ENCODE peak calls at places on chromosomes 1 and 21, in seven cellular contexts. One of them, this sample, is unnamed.

GRCh38 chr1:245735831-245736530 is 581.2 kb downstream of the KIF26B start:
- DNase-seq in left cardiac atrium: no peak
- DNase-seq in GM12891: no peak
- DNase-seq in HCEC 1CT: peak
- DNase-seq in K562: no peak
- DNase-seq in coronary artery: no peak
- DNase-seq in caudate nucleus: no peak
- DNase-seq in this sample: no peak

GRCh38 chr1:63865561-63865960 is 91.7 kb downstream of the ROR1 start:
- DNase-seq in coronary artery: no peak
- DNase-seq in HCEC 1CT: no peak
- DNase-seq in caudate nucleus: no peak
- DNase-seq in K562: no peak
- DNase-seq in GM12891: no peak
- DNase-seq in left cardiac atrium: no peak
- DNase-seq in this sample: no peak

GRCh38 chr1:34178072-34178471 is 1.4 kb downstream of the C1orf94 start:
- DNase-seq in caudate nucleus: no peak
- DNase-seq in left cardiac atrium: no peak
- DNase-seq in GM12891: no peak
- DNase-seq in coronary artery: no peak
- DNase-seq in K562: no peak
- DNase-seq in HCEC 1CT: no peak
- DNase-seq in this sample: no peak

GRCh38 chr1:58739851-58740466 is 40.1 kb upstream of the MYSM1 start:
- DNase-seq in HCEC 1CT: peak
- DNase-seq in GM12891: peak
- DNase-seq in K562: peak
- DNase-seq in left cardiac atrium: no peak
- DNase-seq in caudate nucleus: no peak
- DNase-seq in coronary artery: no peak
- DNase-seq in this sample: no peak

GRCh38 chr1:84768634-84769033 is 78.4 kb upstream of the SSX2IP start:
- DNase-seq in GM12891: no peak
- DNase-seq in HCEC 1CT: no peak
- DNase-seq in caudate nucleus: no peak
- DNase-seq in K562: no peak
- DNase-seq in coronary artery: no peak
- DNase-seq in left cardiac atrium: no peak
- DNase-seq in this sample: no peak

GRCh38 chr21:41706678-41707077 is 60.2 kb downstream of the RIPK4 start:
- DNase-seq in HCEC 1CT: no peak
- DNase-seq in caudate nucleus: no peak
- DNase-seq in left cardiac atrium: no peak
- DNase-seq in GM12891: no peak
- DNase-seq in coronary artery: no peak
- DNase-seq in K562: peak
- DNase-seq in this sample: no peak

GRCh38 chr1:54227091-54227602 is 27.2 kb downstream of the MRPL37 start:
- DNase-seq in left cardiac atrium: no peak
- DNase-seq in K562: no peak
- DNase-seq in coronary artery: no peak
- DNase-seq in GM12891: no peak
- DNase-seq in caudate nucleus: no peak
- DNase-seq in HCEC 1CT: peak
- DNase-seq in this sample: no peak

GRCh38 chr21:41763398-41763931 is 3.4 kb downstream of the RIPK4 start:
- DNase-seq in K562: no peak
- DNase-seq in left cardiac atrium: no peak
- DNase-seq in HCEC 1CT: no peak
- DNase-seq in GM12891: no peak
- DNase-seq in caudate nucleus: no peak
- DNase-seq in coronary artery: no peak
- DNase-seq in this sample: no peak

GRCh38 chr1:183822081-183822611 is 17.2 kb downstream of the RGL1 start:
- DNase-seq in HCEC 1CT: peak
- DNase-seq in K562: no peak
- DNase-seq in coronary artery: no peak
- DNase-seq in GM12891: no peak
- DNase-seq in left cardiac atrium: peak
- DNase-seq in caudate nucleus: no peak
- DNase-seq in this sample: no peak

GRCh38 chr21:44428281-44428942 is 26.9 kb upstream of the LRRC3 start:
- DNase-seq in GM12891: no peak
- DNase-seq in K562: peak
- DNase-seq in HCEC 1CT: no peak
- DNase-seq in coronary artery: peak
- DNase-seq in left cardiac atrium: no peak
- DNase-seq in caudate nucleus: no peak
- DNase-seq in this sample: no peak

GRCh38 chr21:46551636-46552241 is 53.1 kb downstream of the S100B start:
- DNase-seq in left cardiac atrium: no peak
- DNase-seq in coronary artery: peak
- DNase-seq in caudate nucleus: no peak
- DNase-seq in HCEC 1CT: no peak
- DNase-seq in K562: no peak
- DNase-seq in GM12891: no peak
- DNase-seq in this sample: no peak

GRCh38 chr1:233614173-233614742 is 352 bp downstream of the KCNK1 start:
- DNase-seq in caudate nucleus: no peak
- DNase-seq in left cardiac atrium: peak
- DNase-seq in coronary artery: no peak
- DNase-seq in GM12891: peak
- DNase-seq in K562: peak
- DNase-seq in HCEC 1CT: no peak
- DNase-seq in this sample: no peak

GRCh38 chr1:226626577-226626956 is 78.0 kb downstream of the STUM start:
- DNase-seq in GM12891: no peak
- DNase-seq in left cardiac atrium: peak
- DNase-seq in coronary artery: peak
- DNase-seq in caudate nucleus: peak
- DNase-seq in K562: peak
- DNase-seq in HCEC 1CT: peak
- DNase-seq in this sample: peak

GRCh38 chr1:31099283-31100063 is 34.0 kb upstream of the PUM1 start:
- DNase-seq in HCEC 1CT: no peak
- DNase-seq in GM12891: no peak
- DNase-seq in caudate nucleus: no peak
- DNase-seq in left cardiac atrium: no peak
- DNase-seq in coronary artery: no peak
- DNase-seq in K562: no peak
- DNase-seq in this sample: no peak

GRCh38 chr1:84266748-84267147 is 34.8 kb upstream of the SAMD13 start:
- DNase-seq in GM12891: no peak
- DNase-seq in coronary artery: no peak
- DNase-seq in HCEC 1CT: no peak
- DNase-seq in caudate nucleus: no peak
- DNase-seq in K562: no peak
- DNase-seq in left cardiac atrium: no peak
- DNase-seq in this sample: no peak

GRCh38 chr1:175073633-175074032 is 6.0 kb downstream of the TNN start:
- DNase-seq in HCEC 1CT: no peak
- DNase-seq in K562: no peak
- DNase-seq in caudate nucleus: no peak
- DNase-seq in left cardiac atrium: no peak
- DNase-seq in GM12891: no peak
- DNase-seq in coronary artery: no peak
- DNase-seq in this sample: no peak

GRCh38 chr1:67831850-67832513 is 1.3 kb downstream of the GNG12 start:
- DNase-seq in left cardiac atrium: peak
- DNase-seq in HCEC 1CT: peak
- DNase-seq in caudate nucleus: no peak
- DNase-seq in coronary artery: peak
- DNase-seq in GM12891: no peak
- DNase-seq in K562: peak
- DNase-seq in this sample: no peak

GRCh38 chr1:2784854-2785630 is 16.5 kb downstream of the TTC34 start:
- DNase-seq in HCEC 1CT: no peak
- DNase-seq in caudate nucleus: no peak
- DNase-seq in left cardiac atrium: no peak
- DNase-seq in K562: no peak
- DNase-seq in coronary artery: peak
- DNase-seq in GM12891: no peak
- DNase-seq in this sample: no peak

GRCh38 chr1:2137257-2138121 is 57.1 kb downstream of the FAAP20 start:
- DNase-seq in left cardiac atrium: no peak
- DNase-seq in HCEC 1CT: no peak
- DNase-seq in GM12891: no peak
- DNase-seq in caudate nucleus: no peak
- DNase-seq in coronary artery: no peak
- DNase-seq in K562: no peak
- DNase-seq in this sample: no peak

GRCh38 chr1:22930235-22930912 is 42.3 kb downstream of the LACTBL1 start:
- DNase-seq in coronary artery: no peak
- DNase-seq in caudate nucleus: peak
- DNase-seq in left cardiac atrium: peak
- DNase-seq in GM12891: peak
- DNase-seq in K562: peak
- DNase-seq in HCEC 1CT: peak
- DNase-seq in this sample: peak

GRCh38 chr1:30472526-30472925 is 250.9 kb downstream of the MATN1 start:
- DNase-seq in K562: no peak
- DNase-seq in left cardiac atrium: no peak
- DNase-seq in caudate nucleus: no peak
- DNase-seq in HCEC 1CT: no peak
- DNase-seq in coronary artery: no peak
- DNase-seq in GM12891: no peak
- DNase-seq in this sample: no peak